ENCODE peak calls at places on chromosome 16, in six cellular contexts. V is fibroblast of pulmonary artery; J is CD8-positive, alpha-beta T cell; C is HFF-Myc; A is iPS DF 6.9; U is ovary. O is an unnamed sample.

GRCh38 chr16:22775220-22775912 is 38.6 kb upstream of the HS3ST2 start:
- DNase-seq in V (no peak), U (no peak), C (no peak), J (no peak), A (no peak), O (no peak)

GRCh38 chr16:9906218-9906617 is 276.0 kb downstream of the GRIN2A start:
- DNase-seq in V (no peak), C (no peak), U (no peak), A (no peak), J (no peak), O (no peak)

GRCh38 chr16:1645914-1646525 is 32.1 kb upstream of the JPT2 start:
- DNase-seq in V (no peak), C (no peak), J (no peak), A (no peak), U (no peak), O (no peak)

GRCh38 chr16:1278456-1278855 is 22.6 kb downstream of the TPSD1 start:
- DNase-seq in A (no peak), C (no peak), V (no peak), U (no peak), J (no peak), O (no peak)

GRCh38 chr16:3673676-3674377 is 19.3 kb downstream of the DNASE1 start:
- DNase-seq in J (no peak), C (no peak), U (no peak), V (no peak), A (no peak), O (no peak)

GRCh38 chr16:29304251-29304900 is 102.1 kb downstream of the NPIPB11 start:
- DNase-seq in A (no peak), U (no peak), J (no peak), C (no peak), V (no peak), O (no peak)

GRCh38 chr16:48481772-48482171 is 96.6 kb upstream of the SIAH1 start:
- DNase-seq in J (no peak), C (no peak), V (no peak), A (no peak), U (no peak), O (no peak)

GRCh38 chr16:48609453-48610023 is 442 bp downstream of the N4BP1 start:
- DNase-seq in V (peak), C (no peak), U (peak), A (no peak), J (no peak), O (no peak)

GRCh38 chr16:17331071-17331521 is 139.7 kb downstream of the XYLT1 start:
- DNase-seq in U (no peak), C (no peak), A (no peak), J (no peak), V (no peak), O (no peak)

GRCh38 chr16:12627394-12627793 is 176.3 kb downstream of the CPPED1 start:
- DNase-seq in U (no peak), A (no peak), C (no peak), V (no peak), J (no peak), O (no peak)

GRCh38 chr16:17194190-17194780 is 276.5 kb downstream of the XYLT1 start:
- DNase-seq in V (peak), U (peak), J (peak), A (peak), C (no peak), O (peak)

GRCh38 chr16:68460067-68460466 is 11.8 kb upstream of the SMPD3 start:
- DNase-seq in J (no peak), V (no peak), A (no peak), C (no peak), U (no peak), O (no peak)

GRCh38 chr16:29899516-29900101 is at the start of gene SEZ6L2:
- DNase-seq in C (peak), V (peak), U (no peak), J (peak), A (peak), O (no peak)

DNA sequence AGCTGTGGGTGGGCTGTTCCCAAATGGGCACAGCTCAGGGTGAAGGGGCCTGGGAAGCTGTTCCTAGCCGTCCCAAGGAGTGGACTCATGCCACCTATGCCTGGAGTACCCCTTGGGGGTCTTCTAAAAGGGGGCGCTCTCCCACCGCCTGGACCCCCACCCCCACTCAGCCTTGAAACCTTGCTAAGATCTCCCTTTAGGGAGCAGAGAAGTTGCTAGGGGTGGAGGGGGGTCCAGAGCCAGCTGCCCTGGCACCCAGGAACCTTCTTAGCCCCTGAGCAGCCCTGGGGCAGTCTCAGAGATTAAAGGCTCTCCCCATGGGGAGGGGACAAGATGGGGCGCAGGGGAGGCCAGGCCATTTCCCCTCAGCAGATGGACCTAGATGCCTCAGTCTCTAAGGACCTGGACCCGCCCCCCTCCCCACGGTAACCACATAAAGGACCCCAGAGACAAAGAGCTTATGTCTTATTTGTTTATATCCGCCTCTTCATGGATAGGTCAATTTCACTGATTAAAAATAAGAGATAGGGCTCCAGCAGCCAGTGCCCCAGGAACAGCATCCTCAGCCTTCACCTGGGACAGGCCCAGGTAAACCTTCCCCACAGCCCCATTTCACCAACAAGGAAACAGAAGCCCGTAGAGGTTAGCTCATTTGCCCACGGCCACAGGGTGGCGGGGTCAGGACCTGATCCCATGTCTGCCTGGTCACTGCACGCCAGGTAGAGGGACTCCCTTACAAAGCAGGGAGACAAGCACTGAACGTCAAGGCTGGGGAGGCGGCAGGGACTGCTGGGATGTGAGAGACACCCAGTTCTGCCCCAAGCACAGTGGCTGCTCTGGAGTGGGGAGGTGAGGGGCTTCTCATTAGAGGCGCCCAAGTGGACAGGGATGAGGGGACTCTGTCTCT is 3.4 kb downstream of the MTSS2 start:
- DNase-seq in C (no peak), A (no peak), V (no peak), J (no peak), U (peak), O (no peak)
- H3K4me3 ChIP-seq in C (peak), A (no peak), V (no peak), J (no peak), U (no peak), O (no peak)

GRCh38 chr16:15044286-15044685 is 11.6 kb downstream of the NTAN1 start:
- DNase-seq in V (no peak), A (no peak), J (no peak), U (no peak), C (no peak), O (no peak)
- H3K4me3 ChIP-seq in V (no peak), A (no peak), J (no peak), U (no peak), C (no peak), O (no peak)

DNA sequence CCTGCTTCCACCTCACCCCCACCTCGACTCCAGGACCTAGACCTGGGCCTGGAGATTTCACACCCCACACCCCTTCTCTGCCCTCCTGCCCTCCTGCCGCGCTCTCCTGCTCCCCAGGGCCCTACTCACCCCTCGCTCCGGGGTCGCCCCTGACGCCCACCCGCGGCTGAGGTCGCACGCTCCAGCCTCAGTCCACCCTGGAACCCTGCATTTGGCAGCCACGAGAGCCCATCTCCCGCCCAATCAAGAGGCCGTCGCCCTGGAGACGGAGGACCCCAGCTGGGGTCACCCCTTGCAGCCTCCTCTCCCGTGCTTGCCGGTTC is 16.1 kb downstream of the TLE7 start:
- DNase-seq in U (no peak), C (no peak), J (no peak), V (no peak), A (no peak), O (no peak)
- H3K4me3 ChIP-seq in U (peak), C (peak), J (no peak), V (peak), A (peak), O (peak)

GRCh38 chr16:28163699-28164584 is 47.8 kb downstream of the XPO6 start:
- DNase-seq in A (no peak), C (no peak), V (peak), U (no peak), J (no peak), O (no peak)

GRCh38 chr16:28167730-28168129 is 44.0 kb downstream of the XPO6 start:
- DNase-seq in J (no peak), V (no peak), C (no peak), U (no peak), A (no peak), O (no peak)

GRCh38 chr16:28167221-28167620 is 44.5 kb downstream of the XPO6 start:
- DNase-seq in U (no peak), J (no peak), C (no peak), V (no peak), A (no peak), O (no peak)

GRCh38 chr16:28166394-28167208 is 45.2 kb downstream of the XPO6 start:
- DNase-seq in A (no peak), V (no peak), J (no peak), C (no peak), U (no peak), O (no peak)

GRCh38 chr16:28165549-28166046 is 46.2 kb downstream of the XPO6 start:
- DNase-seq in V (no peak), A (no peak), J (no peak), C (no peak), U (no peak), O (no peak)
- H3K4me3 ChIP-seq in V (no peak), A (no peak), J (no peak), C (no peak), U (no peak), O (no peak)

GRCh38 chr16:11030990-11031510 is 86.7 kb downstream of the CLEC16A start:
- DNase-seq in C (no peak), V (no peak), J (no peak), U (no peak), A (no peak), O (no peak)
- H3K4me3 ChIP-seq in C (no peak), V (no peak), J (no peak), U (no peak), A (no peak), O (no peak)

DNA sequence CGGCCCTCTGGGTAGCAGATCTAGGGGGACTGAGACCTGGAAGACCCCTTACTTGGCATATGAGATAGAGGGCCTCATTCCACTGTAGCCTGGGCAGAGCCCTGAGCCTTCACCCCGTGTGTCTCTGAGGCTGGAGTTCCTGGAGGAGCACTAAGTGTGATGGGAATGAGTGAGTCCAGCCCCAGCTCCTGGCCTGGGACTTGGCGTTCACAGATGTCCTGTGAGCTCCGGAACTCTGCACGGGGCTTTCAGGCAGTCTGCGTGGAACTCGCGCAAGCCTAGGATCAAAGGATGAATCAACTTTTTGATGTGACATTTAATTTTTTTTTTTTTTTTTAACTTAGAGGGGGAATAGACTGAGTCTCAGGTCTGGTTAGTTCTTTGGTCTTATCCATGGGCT is 1.8 kb downstream of the NKD1 start:
- DNase-seq in C (no peak), V (no peak), A (no peak), U (no peak), J (no peak), O (no peak)
- H3K4me3 ChIP-seq in C (no peak), V (no peak), A (no peak), U (peak), J (no peak), O (no peak)

DNA sequence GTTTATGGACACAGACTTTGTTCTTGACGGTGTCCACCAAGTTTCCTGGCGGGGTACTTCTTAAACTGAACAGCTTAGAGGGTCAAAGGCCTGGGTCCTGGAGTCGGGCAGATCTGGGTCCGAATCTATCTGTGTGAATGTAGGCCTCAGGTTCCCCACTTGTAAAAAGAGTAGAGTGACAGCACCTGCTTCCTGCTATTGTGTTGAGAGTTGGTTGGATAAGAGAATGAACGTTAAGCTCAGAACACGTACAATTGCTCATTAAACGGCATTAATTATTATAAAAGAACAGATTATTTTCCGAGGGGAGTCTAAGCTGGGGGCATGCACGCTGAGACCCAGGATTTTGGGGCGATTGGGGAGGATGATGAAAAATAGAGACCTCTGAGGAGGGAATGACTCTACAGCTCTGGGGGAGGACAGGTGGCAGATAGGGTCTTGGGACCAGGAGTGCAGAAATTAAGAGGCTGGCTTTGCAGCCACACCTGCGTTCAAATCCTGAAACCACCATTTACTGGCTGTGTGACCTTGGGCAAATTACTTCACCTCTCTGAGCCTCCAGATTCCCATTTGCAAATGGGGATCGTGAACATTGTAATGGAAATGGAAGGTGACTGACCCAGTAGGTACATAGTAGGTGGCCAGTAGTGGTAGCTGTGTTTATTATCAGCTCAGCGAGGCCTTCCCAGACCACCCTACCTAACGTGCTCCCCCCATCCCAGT is 862 bp downstream of the CLEC16A start:
- DNase-seq in A (no peak), J (no peak), C (no peak), V (no peak), U (no peak), O (no peak)
- H3K4me3 ChIP-seq in A (peak), J (peak), C (peak), V (peak), U (peak), O (peak)

GRCh38 chr16:66250686-66251405 is 115.6 kb upstream of the CDH5 start:
- DNase-seq in U (peak), A (no peak), V (peak), C (peak), J (no peak), O (no peak)
- H3K4me3 ChIP-seq in U (no peak), A (no peak), V (peak), C (peak), J (no peak), O (no peak)

O was measured in GM12864.